ENCODE peak calls at places on chromosomes 5 and 9, in four cellular contexts. Z is activated CD8-positive, alpha-beta T cell treated with anti-CD3 and anti-CD28 coated beads, Interleukin-2, amount 10 ng/mL, durations not matched to agents 7 days and 5 days; H is Right ventricle myocardium superior; C is memory B cell. L is an unnamed sample.

GRCh38 chr9:90942555-90942954 is 140.9 kb downstream of the SYK start:
- ATAC-seq in C (no peak), H (no peak), Z (no peak), L (no peak)

GRCh38 chr9:79685576-79685975 is 113.8 kb downstream of the TLE4 start:
- ATAC-seq in Z (no peak), H (no peak), C (no peak), L (no peak)

GRCh38 chr9:131734165-131734610 is 5.7 kb downstream of the RAPGEF1 start:
- ATAC-seq in Z (peak), C (no peak), H (peak), L (no peak)

GRCh38 chr5:64165500-64166200 is at the start of gene RNF180:
- ATAC-seq in H (peak), Z (peak), C (no peak), L (peak)

GRCh38 chr5:170235881-170236864 is 3.4 kb downstream of the C5orf58 start:
- ATAC-seq in Z (no peak), C (no peak), H (no peak), L (no peak)

GRCh38 chr9:84669293-84670105 is at the start of gene NTRK2:
- ATAC-seq in C (no peak), Z (peak), H (peak), L (no peak)

GRCh38 chr5:76838481-76839261 is 11.1 kb upstream of the S100Z start:
- ATAC-seq in H (no peak), Z (no peak), C (no peak), L (no peak)

GRCh38 chr5:181189962-181190710 is 14.9 kb downstream of the TRIM7 start:
- ATAC-seq in Z (peak), H (no peak), C (no peak), L (no peak)

GRCh38 chr5:50352390-50352789 is 88.7 kb downstream of the EMB start:
- ATAC-seq in C (no peak), H (no peak), Z (no peak), L (no peak)

GRCh38 chr5:101783241-101784095 is 512.6 kb downstream of the SLCO4C1 start:
- ATAC-seq in C (no peak), H (no peak), Z (no peak), L (peak)

GRCh38 chr5:15234366-15234765 is 265.6 kb upstream of the FBXL7 start:
- ATAC-seq in C (no peak), Z (no peak), H (no peak), L (no peak)

GRCh38 chr9:104851521-104851920 is 76.4 kb downstream of the ABCA1 start:
- ATAC-seq in H (no peak), Z (no peak), C (no peak), L (no peak)

GRCh38 chr9:107239474-107239873 is 43.6 kb upstream of the RAD23B start:
- ATAC-seq in H (no peak), Z (no peak), C (peak), L (no peak)

GRCh38 chr9:94692601-94693000 is 33.9 kb upstream of the AOPEP start:
- ATAC-seq in C (no peak), H (no peak), Z (no peak), L (no peak)

GRCh38 chr5:157271740-157272271 is 5.9 kb downstream of the CYFIP2 start:
- ATAC-seq in Z (peak), C (peak), H (no peak), L (no peak)

GRCh38 chr9:136318769-136319241 is 8.5 kb upstream of the GPSM1 start:
- ATAC-seq in C (peak), Z (no peak), H (no peak), L (no peak)

GRCh38 chr9:99167694-99168093 is 54.0 kb downstream of the ALG2 start:
- ATAC-seq in C (peak), H (no peak), Z (peak), L (no peak)